ENCODE peak calls at places on chromosomes 6 and 20, in nine cellular contexts. U, S, W, D, F, O, N, T and B are unnamed samples.

GRCh38 chr6:70299456-70299855 is 3.4 kb downstream of the COL9A1 start:
- DNase-seq in U (peak; percentile 11), S (no peak), W (no peak), D (no peak), F (no peak), O (no peak), N (no peak), T (no peak), B (no peak)

GRCh38 chr6:34386316-34387137 is 5.9 kb downstream of the NUDT3 start:
- DNase-seq in U (peak; percentile 83), S (no peak), W (no peak), D (no peak), F (no peak), O (no peak), N (no peak), T (no peak), B (no peak)

GRCh38 chr6:75331134-75331533 is 46.5 kb upstream of the TMEM30A start:
- DNase-seq in U (peak; percentile 65), S (no peak), W (no peak), D (no peak), F (no peak), O (no peak), N (no peak), T (no peak), B (no peak)

GRCh38 chr6:112244428-112244827 is 9.9 kb downstream of the LAMA4 start:
- DNase-seq in U (no peak), S (no peak), W (no peak), D (no peak), F (no peak), O (no peak), N (no peak), T (no peak), B (no peak)

GRCh38 chr20:57109151-57109953 is 157.1 kb downstream of the BMP7 start:
- DNase-seq in U (no peak), S (no peak), W (no peak), D (no peak), F (peak; percentile 68), O (no peak), N (no peak), T (no peak), B (no peak)

GRCh38 chr6:170284126-170284773 is 6.6 kb downstream of the DLL1 start:
- DNase-seq in U (no peak), S (no peak), W (no peak), D (no peak), F (peak; percentile 26), O (no peak), N (peak; percentile 18), T (peak; percentile 4), B (no peak)

GRCh38 chr6:705047-705446 is 12.1 kb upstream of the EXOC2 start:
- DNase-seq in U (no peak), S (no peak), W (no peak), D (no peak), F (no peak), O (no peak), N (no peak), T (no peak), B (no peak)

GRCh38 chr6:139553916-139554315 is 179.5 kb upstream of the CITED2 start:
- DNase-seq in U (no peak), S (no peak), W (no peak), D (no peak), F (no peak), O (no peak), N (no peak), T (no peak), B (no peak)

GRCh38 chr6:33578588-33579011 is 1.5 kb downstream of the BAK1 start:
- DNase-seq in U (no peak), S (no peak), W (no peak), D (peak; percentile 43), F (no peak), O (no peak), N (peak; percentile 46), T (no peak), B (no peak)

GRCh38 chr6:71665931-71666330 is 220.4 kb upstream of the RIMS1 start:
- DNase-seq in U (no peak), S (no peak), W (no peak), D (no peak), F (no peak), O (no peak), N (no peak), T (no peak), B (no peak)

GRCh38 chr20:31560094-31560899 is 44.8 kb upstream of the ID1 start:
- DNase-seq in U (peak; percentile 69), S (peak; percentile 60), W (peak; percentile 86), D (peak; percentile 75), F (peak; percentile 85), O (peak; percentile 76), N (peak; percentile 73), T (peak; percentile 66), B (peak; percentile 71)

DNA sequence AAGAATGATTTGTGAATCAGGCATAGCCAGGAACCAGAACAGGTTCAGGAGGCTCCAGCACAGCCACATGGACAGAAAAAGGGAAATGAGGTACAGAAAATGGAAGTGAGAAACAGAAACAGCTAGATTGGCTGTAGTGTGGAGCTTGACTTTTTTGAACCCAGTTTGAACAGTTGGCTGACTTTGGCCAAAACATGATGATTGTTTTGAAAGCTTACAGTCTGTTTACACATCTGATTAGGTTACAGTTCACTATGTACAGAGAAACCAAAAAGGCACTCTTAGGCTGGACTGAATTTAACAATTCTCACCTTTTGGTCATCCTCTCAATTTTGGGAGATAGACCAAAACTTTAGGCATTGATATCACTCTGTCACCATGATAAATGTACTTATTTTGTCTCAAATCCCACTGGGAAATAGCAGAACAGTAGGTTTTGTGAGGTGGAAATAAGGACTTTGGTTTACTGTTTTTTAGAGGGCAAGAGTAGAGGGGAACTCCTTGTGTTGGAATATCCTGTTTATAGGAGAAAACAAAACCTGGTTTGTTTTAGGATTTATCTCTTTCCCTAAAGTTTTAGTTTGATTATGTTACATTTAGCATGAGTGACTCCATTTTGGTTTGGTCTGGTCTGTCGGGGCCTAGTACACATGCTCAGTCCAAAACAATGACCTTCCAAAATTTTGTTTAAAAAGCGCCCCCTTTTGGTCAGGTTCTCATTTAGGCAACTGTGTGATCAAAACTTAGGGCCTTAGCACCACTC is 123.1 kb downstream of the OLIG3 start:
- DNase-seq in U (no peak), S (no peak), W (no peak), D (peak; percentile 46), F (no peak), O (no peak), N (no peak), T (no peak), B (no peak)
- H3K27ac ChIP-seq in U (no peak overlapping the region), S (no peak overlapping the region), W (no peak overlapping the region), D (peak overlapping the region; percentile 0), F (no peak overlapping the region), O (no peak overlapping the region), N (no peak overlapping the region), T (no peak overlapping the region), B (no peak overlapping the region)

GRCh38 chr20:362271-363254 is 15.7 kb downstream of the NRSN2 start:
- DNase-seq in U (peak; percentile 99), S (peak; percentile 87), W (no peak), D (peak; percentile 91), F (peak; percentile 82), O (peak; percentile 96), N (peak; percentile 88), T (peak; percentile 85), B (no peak)
- TF ChIP-seq CTCF in U (peak; percentile 86), S (peak; percentile 59), W (no peak), D (peak; percentile 58), F (peak; percentile 17), O (no peak), N (peak; percentile 18), T (peak; percentile 48), B (no peak)

GRCh38 chr20:59194023-59194935 is 30.7 kb downstream of the ZNF831 start:
- DNase-seq in U (no peak), S (no peak), W (no peak), D (no peak), F (no peak), O (no peak), N (no peak), T (no peak), B (no peak)
- H3K27ac ChIP-seq in U (no peak overlapping the region), S (no peak overlapping the region), W (no peak overlapping the region), D (no peak overlapping the region), F (no peak overlapping the region), O (no peak overlapping the region), N (no peak overlapping the region), T (no peak overlapping the region), B (no peak overlapping the region)

GRCh38 chr6:168043193-168043847 is 35.7 kb downstream of the FRMD1 start:
- DNase-seq in U (no peak), S (no peak), W (no peak), D (no peak), F (no peak), O (no peak), N (no peak), T (no peak), B (no peak)

GRCh38 chr6:168044521-168045130 is 34.4 kb downstream of the FRMD1 start:
- DNase-seq in U (no peak), S (no peak), W (no peak), D (no peak), F (no peak), O (no peak), N (no peak), T (no peak), B (no peak)

GRCh38 chr6:168042426-168043192 is 36.4 kb downstream of the FRMD1 start:
- DNase-seq in U (no peak), S (no peak), W (no peak), D (no peak), F (no peak), O (no peak), N (no peak), T (no peak), B (no peak)

GRCh38 chr6:168045141-168045691 is 33.8 kb downstream of the FRMD1 start:
- DNase-seq in U (no peak), S (no peak), W (no peak), D (no peak), F (no peak), O (no peak), N (no peak), T (peak; percentile 37), B (no peak)

DNA sequence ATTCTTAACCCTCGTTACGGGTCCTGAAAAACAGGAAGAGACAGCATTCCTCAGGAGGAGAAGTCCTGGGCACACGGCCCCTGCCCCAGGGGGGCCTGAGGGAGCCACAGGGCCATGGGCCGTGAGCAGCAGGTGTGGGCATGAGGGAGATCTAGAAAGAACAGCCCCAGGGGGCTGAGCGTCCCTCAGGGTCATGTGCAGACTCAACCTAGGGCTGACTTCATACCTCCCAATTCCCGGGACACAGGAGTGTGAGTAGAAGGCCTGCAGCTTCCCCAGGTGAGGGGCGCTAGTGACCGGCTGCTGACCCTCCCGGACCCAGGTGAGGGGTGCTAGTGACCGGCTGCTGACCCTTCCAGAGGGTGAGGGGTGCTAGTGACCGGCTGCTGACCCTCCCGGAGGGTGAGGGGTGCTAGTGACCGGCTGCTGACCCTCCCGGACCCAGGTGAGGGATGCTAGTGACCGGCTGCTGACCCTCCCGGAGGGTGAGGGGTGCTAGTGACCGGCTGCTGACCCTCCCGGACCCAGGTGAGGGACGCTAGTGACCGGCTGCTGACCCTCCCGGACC is 35.1 kb downstream of the FRMD1 start:
- DNase-seq in U (no peak), S (no peak), W (no peak), D (no peak), F (no peak), O (no peak), N (no peak), T (no peak), B (no peak)
- TF ChIP-seq CTCF in U (no peak), S (no peak), W (no peak), D (no peak), F (no peak), O (no peak), N (no peak), T (no peak), B (no peak)

GRCh38 chr6:105797313-105797970 is 288.7 kb upstream of the PRDM1 start:
- DNase-seq in U (peak; percentile 4), S (no peak), W (no peak), D (no peak), F (no peak), O (no peak), N (no peak), T (no peak), B (no peak)
- H3K27ac ChIP-seq in U (no peak overlapping the region), S (peak overlapping the region; percentile 27), W (no peak overlapping the region), D (no peak overlapping the region), F (peak overlapping the region; percentile 78), O (no peak overlapping the region), N (peak overlapping the region; percentile 63), T (peak overlapping the region; percentile 11), B (no peak overlapping the region)